ENCODE peak calls at places on chromosome 11, in nine cellular contexts. One of them, this sample, is unnamed.

GRCh38 chr11:77449060-77449521 is 24.8 kb downstream of the PAK1 start:
- DNase-seq in iPS-NIHi11: peak
- DNase-seq in mammary epithelial cell: no peak
- DNase-seq in GM23338: peak
- DNase-seq in pancreas: no peak
- DNase-seq in body of pancreas: no peak
- DNase-seq in neural crest cell: no peak
- DNase-seq in H7: no peak
- DNase-seq in stomach: no peak
- DNase-seq in this sample: no peak

GRCh38 chr11:78181155-78181554 is 7.3 kb downstream of the KCTD21 start:
- DNase-seq in H7: no peak
- DNase-seq in mammary epithelial cell: no peak
- DNase-seq in pancreas: no peak
- DNase-seq in iPS-NIHi11: no peak
- DNase-seq in body of pancreas: no peak
- DNase-seq in GM23338: no peak
- DNase-seq in stomach: no peak
- DNase-seq in neural crest cell: no peak
- DNase-seq in this sample: no peak

GRCh38 chr11:93822359-93822758 is 28.1 kb downstream of the VSTM5 start:
- DNase-seq in GM23338: no peak
- DNase-seq in mammary epithelial cell: peak
- DNase-seq in iPS-NIHi11: no peak
- DNase-seq in body of pancreas: no peak
- DNase-seq in H7: no peak
- DNase-seq in stomach: no peak
- DNase-seq in pancreas: no peak
- DNase-seq in neural crest cell: no peak
- DNase-seq in this sample: no peak

GRCh38 chr11:122523841-122524531 is 131.5 kb upstream of the UBASH3B start:
- DNase-seq in body of pancreas: no peak
- DNase-seq in iPS-NIHi11: peak
- DNase-seq in H7: no peak
- DNase-seq in neural crest cell: no peak
- DNase-seq in mammary epithelial cell: peak
- DNase-seq in pancreas: no peak
- DNase-seq in stomach: no peak
- DNase-seq in GM23338: peak
- DNase-seq in this sample: no peak

GRCh38 chr11:74319139-74319538 is 7.7 kb upstream of the P4HA3 start:
- DNase-seq in iPS-NIHi11: no peak
- DNase-seq in mammary epithelial cell: peak
- DNase-seq in pancreas: no peak
- DNase-seq in H7: no peak
- DNase-seq in GM23338: no peak
- DNase-seq in stomach: no peak
- DNase-seq in neural crest cell: no peak
- DNase-seq in body of pancreas: no peak
- DNase-seq in this sample: no peak

GRCh38 chr11:47914743-47915142 is 65.6 kb upstream of the PTPRJ start:
- DNase-seq in pancreas: no peak
- DNase-seq in GM23338: no peak
- DNase-seq in mammary epithelial cell: no peak
- DNase-seq in H7: no peak
- DNase-seq in stomach: no peak
- DNase-seq in neural crest cell: no peak
- DNase-seq in iPS-NIHi11: no peak
- DNase-seq in body of pancreas: no peak
- DNase-seq in this sample: no peak

GRCh38 chr11:100823360-100823759 is 136.3 kb downstream of the ARHGAP42 start:
- DNase-seq in pancreas: no peak
- DNase-seq in body of pancreas: no peak
- DNase-seq in neural crest cell: no peak
- DNase-seq in mammary epithelial cell: no peak
- DNase-seq in stomach: no peak
- DNase-seq in H7: no peak
- DNase-seq in GM23338: no peak
- DNase-seq in iPS-NIHi11: no peak
- DNase-seq in this sample: no peak

GRCh38 chr11:104546486-104546885 is 351.8 kb downstream of the CASP12 start:
- DNase-seq in pancreas: no peak
- DNase-seq in iPS-NIHi11: no peak
- DNase-seq in neural crest cell: no peak
- DNase-seq in mammary epithelial cell: no peak
- DNase-seq in body of pancreas: no peak
- DNase-seq in stomach: no peak
- DNase-seq in H7: no peak
- DNase-seq in GM23338: no peak
- DNase-seq in this sample: no peak

GRCh38 chr11:78806214-78807004 is 231.7 kb upstream of the NARS2 start:
- DNase-seq in neural crest cell: no peak
- DNase-seq in pancreas: no peak
- DNase-seq in mammary epithelial cell: no peak
- DNase-seq in H7: no peak
- DNase-seq in GM23338: no peak
- DNase-seq in iPS-NIHi11: no peak
- DNase-seq in body of pancreas: peak
- DNase-seq in stomach: no peak
- DNase-seq in this sample: no peak

GRCh38 chr11:107357877-107358276 is 99.7 kb downstream of the CWF19L2 start:
- DNase-seq in H7: no peak
- DNase-seq in pancreas: no peak
- DNase-seq in neural crest cell: no peak
- DNase-seq in stomach: no peak
- DNase-seq in GM23338: no peak
- DNase-seq in iPS-NIHi11: no peak
- DNase-seq in body of pancreas: no peak
- DNase-seq in mammary epithelial cell: no peak
- DNase-seq in this sample: no peak

GRCh38 chr11:26953770-26954392 is 40.0 kb upstream of the FIBIN start:
- DNase-seq in pancreas: no peak
- DNase-seq in mammary epithelial cell: peak
- DNase-seq in stomach: no peak
- DNase-seq in iPS-NIHi11: no peak
- DNase-seq in GM23338: no peak
- DNase-seq in neural crest cell: no peak
- DNase-seq in H7: no peak
- DNase-seq in body of pancreas: no peak
- DNase-seq in this sample: no peak

GRCh38 chr11:102666331-102666957 is 39.1 kb downstream of the MMP27 start:
- DNase-seq in mammary epithelial cell: peak
- DNase-seq in iPS-NIHi11: peak
- DNase-seq in stomach: no peak
- DNase-seq in pancreas: no peak
- DNase-seq in H7: peak
- DNase-seq in body of pancreas: peak
- DNase-seq in GM23338: peak
- DNase-seq in neural crest cell: peak
- DNase-seq in this sample: no peak